ENCODE peak calls at places on chromosomes 2 and 18, in six cellular contexts. N is A673, O is neural progenitor cell, B is GM23248, U is K562, M is PC-9. Y is an unnamed sample.

GRCh38 chr2:9789371-9789770 is 53.9 kb upstream of the TAF1B start:
- DNase-seq in N (no peak), O (no peak), B (no peak), U (no peak), M (no peak), Y (no peak)

GRCh38 chr2:216690451-216691209 is 4.7 kb downstream of the IGFBP5 start:
- DNase-seq in N (no peak), O (peak; percentile 83), B (peak; percentile 63), U (no peak), M (no peak), Y (peak; percentile 84)

GRCh38 chr2:54332386-54332785 is 76.4 kb upstream of the TSPYL6 start:
- DNase-seq in N (no peak), O (no peak), B (peak; percentile 55), U (no peak), M (no peak), Y (peak; percentile 27)

GRCh38 chr2:31515586-31515985 is 65.2 kb downstream of the SRD5A2 start:
- DNase-seq in N (no peak), O (no peak), B (no peak), U (no peak), M (no peak), Y (no peak)

GRCh38 chr18:63879684-63880083 is 7.8 kb upstream of the SERPINB2 start:
- DNase-seq in N (no peak), O (no peak), B (no peak), U (no peak), M (no peak), Y (peak; percentile 7)

GRCh38 chr2:37672870-37673184 is 1.4 kb upstream of the CDC42EP3 start:
- DNase-seq in N (no peak), O (no peak), B (no peak), U (no peak), M (no peak), Y (no peak)

GRCh38 chr2:179581605-179582004 is 279.8 kb downstream of the ZNF385B start:
- DNase-seq in N (no peak), O (no peak), B (no peak), U (no peak), M (no peak), Y (no peak)

GRCh38 chr2:126506786-126507185 is 149.2 kb upstream of the GYPC start:
- DNase-seq in N (no peak), O (no peak), B (no peak), U (no peak), M (no peak), Y (no peak)

GRCh38 chr2:45637440-45637839 is 14.0 kb upstream of the PRKCE start:
- DNase-seq in N (no peak), O (no peak), B (peak; percentile 55), U (no peak), M (no peak), Y (peak; percentile 82)

GRCh38 chr2:178234648-178235047 is 40.3 kb downstream of the OSBPL6 start:
- DNase-seq in N (no peak), O (no peak), B (peak; percentile 72), U (no peak), M (no peak), Y (peak; percentile 34)

GRCh38 chr18:79567481-79568147 is 112.0 kb upstream of the CTDP1 start:
- DNase-seq in N (peak; percentile 11), O (peak; percentile 75), B (peak; percentile 92), U (no peak), M (peak; percentile 44), Y (peak; percentile 98)

GRCh38 chr2:172227719-172228118 is 125.0 kb upstream of the DLX2 start:
- DNase-seq in N (no peak), O (no peak), B (no peak), U (no peak), M (peak; percentile 34), Y (no peak)

GRCh38 chr2:21819475-21819874 is 695.7 kb downstream of the TDRD15 start:
- DNase-seq in N (no peak), O (no peak), B (no peak), U (no peak), M (no peak), Y (no peak)

GRCh38 chr2:124988111-124988510 is 963.0 kb downstream of the CNTNAP5 start:
- DNase-seq in N (no peak), O (no peak), B (no peak), U (no peak), M (no peak), Y (no peak)

GRCh38 chr18:35289293-35290069 is 548 bp downstream of the ZSCAN30 start:
- DNase-seq in N (no peak), O (peak; percentile 8), B (peak; percentile 58), U (peak; percentile 44), M (no peak), Y (peak; percentile 17)

GRCh38 chr18:2515908-2516625 is 55.2 kb downstream of the METTL4 start:
- DNase-seq in N (peak; percentile 67), O (no peak), B (peak; percentile 95), U (no peak), M (peak; percentile 47), Y (peak; percentile 95)

GRCh38 chr2:218860950-218861381 is 1.4 kb downstream of the WNT6 start:
- DNase-seq in N (peak; percentile 97), O (peak; percentile 97), B (no peak), U (peak; percentile 81), M (no peak), Y (peak; percentile 23)
- TF ChIP-seq EZH2 in N (no peak), O (no peak), B (no peak), U (no peak), M (no peak), Y (peak; percentile 93)

GRCh38 chr2:133774675-133775005 is 206.4 kb upstream of the NCKAP5 start:
- DNase-seq in N (no peak), O (no peak), B (no peak), U (no peak), M (no peak), Y (peak; percentile 45)
- H3K36me3 ChIP-seq in N (no peaks in the 10 kb centered on the region), O (no peaks in the 10 kb centered on the region), B (no peaks in the 10 kb centered on the region), U (no peaks in the 10 kb centered on the region), M (no peaks in the 10 kb centered on the region), Y (no peaks in the 10 kb centered on the region)

GRCh38 chr18:24010673-24011072 is 3.9 kb upstream of the TTC39C start:
- DNase-seq in N (no peak), O (no peak), B (no peak), U (no peak), M (no peak), Y (no peak)
- H3K4me3 ChIP-seq in N (no peak overlapping the region), O (no peak overlapping the region), B (no peak overlapping the region), U (no peak overlapping the region), M (no peak overlapping the region), Y (no peak overlapping the region)

GRCh38 chr2:104873689-104874054 is 19.8 kb downstream of the POU3F3 start:
- DNase-seq in N (no peak), O (peak; percentile 49), B (no peak), U (no peak), M (no peak), Y (no peak)

GRCh38 chr2:104870249-104870816 is 16.4 kb downstream of the POU3F3 start:
- DNase-seq in N (no peak), O (no peak), B (no peak), U (no peak), M (no peak), Y (no peak)

GRCh38 chr2:104871566-104872033 is 17.7 kb downstream of the POU3F3 start:
- DNase-seq in N (no peak), O (no peak), B (no peak), U (no peak), M (no peak), Y (no peak)

GRCh38 chr2:104872866-104873688 is 19.2 kb downstream of the POU3F3 start:
- DNase-seq in N (peak; percentile 84), O (peak; percentile 89), B (peak; percentile 84), U (peak; percentile 69), M (peak; percentile 29), Y (peak; percentile 58)

DNA sequence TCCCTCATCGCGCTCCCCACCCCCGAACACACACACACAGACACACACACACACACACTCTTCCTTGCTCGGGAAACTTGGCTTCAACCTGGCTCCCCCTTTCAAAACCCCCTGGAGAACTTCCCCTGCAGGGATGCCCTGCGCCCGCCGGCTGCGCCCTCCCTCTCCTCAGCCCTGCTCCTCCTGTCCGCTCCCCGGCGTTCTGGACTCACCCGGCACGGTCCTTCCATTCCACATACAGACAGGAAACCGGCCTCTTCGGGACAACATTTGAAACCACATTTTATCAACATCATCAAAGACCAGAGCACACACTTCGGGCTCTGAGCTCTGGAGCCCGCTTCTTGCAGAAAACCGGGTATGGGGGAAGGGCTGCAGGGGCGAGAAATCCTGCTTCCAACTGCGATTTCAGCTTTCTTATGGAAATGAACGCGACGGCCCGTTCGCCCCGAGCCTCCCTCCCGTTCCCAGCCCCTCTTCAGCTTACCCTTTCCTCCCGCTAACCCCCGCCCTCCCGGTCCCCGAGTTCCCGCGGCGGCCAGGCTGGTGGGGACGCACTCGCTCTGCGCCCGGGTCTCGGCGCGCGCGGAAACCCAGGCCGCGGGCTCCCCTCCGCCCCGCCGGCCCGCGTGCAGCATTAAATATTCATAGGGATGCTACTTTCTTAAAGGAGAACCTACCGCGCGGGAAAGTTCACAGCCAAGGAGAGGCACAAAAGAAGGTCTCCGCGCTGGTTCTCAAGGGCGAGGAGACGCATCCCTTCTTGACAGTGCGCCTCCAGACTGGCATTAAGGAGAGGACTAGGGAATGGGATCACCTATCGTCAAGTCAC is 18.3 kb downstream of the POU3F3 start:
- DNase-seq in N (peak; percentile 31), O (peak; percentile 76), B (peak; percentile 27), U (no peak), M (no peak), Y (peak; percentile 50)
- TF ChIP-seq EZH2 in N (peak; percentile 72), O (peak; percentile 90), B (peak; percentile 81), U (no peak), M (no peak), Y (peak; percentile 39)

DNA sequence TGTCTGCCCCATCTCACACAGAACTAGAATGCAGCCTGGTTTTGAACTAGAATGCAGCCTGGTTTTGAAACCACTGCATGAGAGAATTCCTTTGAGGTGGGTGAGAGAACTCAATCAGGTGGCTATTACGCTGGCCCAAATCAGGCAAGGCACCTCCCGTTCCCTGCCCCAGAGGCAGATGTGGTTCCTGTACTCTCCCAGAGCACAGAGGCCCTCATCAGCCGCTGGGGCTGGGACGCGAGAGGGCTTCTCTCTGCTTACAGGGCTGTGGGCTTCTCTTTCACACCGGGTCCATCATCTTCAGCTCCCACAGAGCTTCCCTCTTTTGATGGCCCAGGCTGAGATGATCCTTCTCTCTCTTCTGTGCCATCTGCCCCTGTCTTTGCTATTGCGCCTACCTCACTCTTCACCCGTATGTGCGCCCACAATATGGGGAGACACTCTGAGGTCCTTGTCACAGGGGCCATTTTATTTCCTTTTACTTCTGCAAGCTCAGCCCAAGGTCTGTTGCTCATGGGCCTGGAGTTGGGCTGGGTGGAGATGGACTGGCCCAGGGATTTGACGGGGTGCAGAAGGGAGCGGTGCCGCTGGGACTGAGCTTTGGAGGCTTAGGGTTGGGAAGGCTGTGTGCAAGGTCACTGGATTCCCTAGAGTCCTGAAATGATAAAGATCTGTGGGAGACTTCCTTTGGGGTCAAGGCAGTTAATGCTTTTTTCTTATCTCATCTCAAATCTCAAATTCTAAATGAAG is 84.4 kb upstream of the HS6ST1 start:
- DNase-seq in N (no peak), O (no peak), B (no peak), U (no peak), M (no peak), Y (no peak)
- H3K36me3 ChIP-seq in N (no peaks in the 10 kb centered on the region), O (no peaks in the 10 kb centered on the region), B (no peaks in the 10 kb centered on the region), U (no peaks in the 10 kb centered on the region), M (no peaks in the 10 kb centered on the region), Y (no peaks in the 10 kb centered on the region)

DNA sequence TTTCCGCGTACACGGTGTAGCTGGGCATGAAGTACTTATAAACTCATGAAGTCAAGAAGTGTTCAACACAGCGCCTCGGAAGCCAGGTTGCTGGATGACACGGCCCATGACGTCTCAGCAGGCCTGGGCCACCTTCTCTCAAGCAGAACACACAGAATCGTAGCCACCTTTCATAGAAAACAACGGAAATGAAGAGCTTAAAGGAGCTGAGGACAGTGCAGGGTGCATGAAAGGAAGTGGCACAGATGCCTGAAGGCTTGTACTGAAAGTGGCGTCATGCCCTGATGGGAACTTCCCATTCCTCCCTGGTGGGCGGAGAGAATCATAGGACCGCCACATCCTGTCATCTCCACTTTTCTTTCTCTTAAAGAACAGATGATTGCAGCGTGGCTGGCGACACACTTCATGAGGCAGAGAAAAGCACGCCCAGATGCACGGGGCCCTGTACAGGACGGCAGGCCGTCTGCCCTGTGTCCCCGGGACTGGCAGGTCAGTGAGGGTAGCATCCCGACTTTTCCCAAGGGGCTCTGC is 31.1 kb downstream of the HDAC4 start:
- DNase-seq in N (peak; percentile 78), O (no peak), B (no peak), U (no peak), M (no peak), Y (no peak)
- H3K4me3 ChIP-seq in N (no peak overlapping the region), O (no peak overlapping the region), B (no peak overlapping the region), U (no peak overlapping the region), M (no peak overlapping the region), Y (no peak overlapping the region)